ENCODE peak calls at places on chromosomes 7 and 10, in eight cellular contexts. A, H, T, X, J, L, S and Z are unnamed samples.
A peak's percentile ranks its signal among the peaks of the same experiment; 100 is the strongest.

GRCh38 chr10:58291538-58292174 is 22.7 kb downstream of the CISD1 start:
- DNase-seq in A (no peak), H (peak; percentile 18), T (no peak), X (peak; percentile 25), J (peak; percentile 15), L (no peak), S (peak; percentile 19), Z (no peak)

GRCh38 chr7:41164440-41164839 is 538.5 kb downstream of the INHBA start:
- DNase-seq in A (no peak), H (no peak), T (no peak), X (no peak), J (no peak), L (no peak), S (no peak), Z (no peak)

GRCh38 chr7:90119178-90119971 is 34.9 kb upstream of the STEAP1 start:
- DNase-seq in A (peak; percentile 68), H (peak; percentile 47), T (no peak), X (peak; percentile 26), J (no peak), L (peak; percentile 76), S (peak; percentile 19), Z (peak; percentile 25)

GRCh38 chr7:136687693-136688322 is 180.6 kb upstream of the CHRM2 start:
- DNase-seq in A (no peak), H (no peak), T (no peak), X (no peak), J (peak; percentile 3), L (no peak), S (no peak), Z (no peak)

GRCh38 chr7:92763636-92764423 is 72.5 kb downstream of the CDK6 start:
- DNase-seq in A (no peak), H (no peak), T (no peak), X (no peak), J (peak; percentile 78), L (no peak), S (no peak), Z (peak; percentile 32)

GRCh38 chr7:129771928-129772479 is 160.5 kb downstream of the NRF1 start:
- DNase-seq in A (no peak), H (no peak), T (no peak), X (no peak), J (no peak), L (no peak), S (no peak), Z (no peak)

GRCh38 chr7:150685219-150686029 is at the start of gene GIMAP2:
- DNase-seq in A (no peak), H (no peak), T (no peak), X (peak; percentile 26), J (no peak), L (no peak), S (peak; percentile 36), Z (peak; percentile 38)

GRCh38 chr7:26620352-26620751 is 244.0 kb downstream of the SKAP2 start:
- DNase-seq in A (no peak), H (no peak), T (no peak), X (no peak), J (peak; percentile 18), L (no peak), S (no peak), Z (no peak)

GRCh38 chr7:7201583-7202374 is 19.4 kb downstream of the C1GALT1 start:
- DNase-seq in A (no peak), H (no peak), T (peak; percentile 70), X (peak; percentile 49), J (no peak), L (no peak), S (no peak), Z (peak; percentile 68)

GRCh38 chr7:10727636-10728035 is 246.0 kb upstream of the PHF14 start:
- DNase-seq in A (no peak), H (no peak), T (no peak), X (no peak), J (no peak), L (no peak), S (no peak), Z (no peak)

GRCh38 chr10:78969719-78970118 is 99.0 kb upstream of the ZMIZ1 start:
- DNase-seq in A (no peak), H (no peak), T (no peak), X (no peak), J (no peak), L (no peak), S (no peak), Z (no peak)

GRCh38 chr10:79268100-79268670 is 79.1 kb upstream of the PPIF start:
- DNase-seq in A (no peak), H (no peak), T (no peak), X (no peak), J (no peak), L (no peak), S (no peak), Z (no peak)

GRCh38 chr10:3271385-3272115 is 99.0 kb upstream of the PITRM1 start:
- DNase-seq in A (no peak), H (no peak), T (no peak), X (no peak), J (no peak), L (no peak), S (no peak), Z (no peak)
- H3K4me3 ChIP-seq in A (no peak overlapping the region), H (no peak overlapping the region), T (no peak overlapping the region), X (no peak overlapping the region), J (no peak overlapping the region), L (no peak overlapping the region), S (no peak overlapping the region), Z (no peak overlapping the region)

DNA sequence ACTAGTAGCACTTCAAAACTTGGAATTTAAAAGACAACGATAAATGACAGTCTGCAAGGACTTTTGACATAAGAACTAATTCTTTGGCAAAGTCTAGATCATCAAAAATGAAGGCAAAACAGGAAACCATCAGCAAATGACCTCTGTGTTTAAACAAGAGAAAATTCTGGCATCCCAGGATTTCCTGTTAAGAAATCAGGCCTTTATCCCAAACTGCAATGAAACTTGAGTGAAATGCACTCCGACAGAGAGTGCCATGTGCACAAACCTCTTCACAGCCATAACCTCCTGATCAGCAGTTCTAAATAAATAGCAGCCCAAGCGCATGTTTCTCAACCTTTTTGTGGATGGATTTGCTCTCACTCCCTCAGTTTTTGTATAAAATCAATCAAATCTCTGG is 107.8 kb upstream of the EEPD1 start:
- DNase-seq in A (no peak), H (no peak), T (no peak), X (no peak), J (no peak), L (no peak), S (no peak), Z (no peak)
- H3K27ac ChIP-seq in A (peak overlapping the region; percentile 19), H (no peak overlapping the region), T (peak overlapping the region; percentile 8), X (no peak overlapping the region), J (no peak overlapping the region), L (no peak overlapping the region), S (no peak overlapping the region), Z (no peak overlapping the region)

DNA sequence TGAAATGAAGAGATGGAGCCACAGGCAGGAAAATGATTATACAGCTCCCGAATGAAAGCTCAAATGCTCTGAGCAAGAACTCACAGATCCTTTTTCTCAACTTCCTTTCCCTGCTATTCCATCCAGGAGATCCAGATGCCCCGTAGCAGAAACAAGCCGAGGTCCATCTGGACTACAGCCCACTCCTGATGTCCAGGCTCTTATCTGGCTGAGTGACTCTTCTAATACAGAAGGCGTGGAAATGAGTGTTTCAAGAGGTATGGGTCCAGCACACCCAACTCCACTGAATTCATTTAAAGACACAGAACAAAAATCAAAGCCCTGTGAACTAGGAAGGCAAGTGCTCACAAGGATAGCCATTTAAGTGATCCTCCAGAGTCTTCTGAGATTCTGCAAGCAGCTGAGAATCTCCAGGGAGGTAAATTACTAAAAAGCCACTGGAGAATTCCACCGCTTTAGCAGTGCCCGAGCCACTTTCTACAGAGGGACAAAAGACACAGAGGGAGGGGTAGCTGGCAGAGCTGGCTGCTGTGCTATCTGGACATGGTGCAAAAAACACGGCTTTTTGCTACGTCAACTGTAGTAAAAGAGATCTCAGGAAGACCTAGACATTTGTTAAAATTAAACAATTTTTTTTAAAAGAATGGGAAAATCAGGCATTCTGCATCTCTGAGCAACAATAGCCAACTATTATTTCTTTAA is 24.5 kb downstream of the FAM171A1 start:
- DNase-seq in A (peak; percentile 72), H (no peak), T (no peak), X (no peak), J (no peak), L (no peak), S (no peak), Z (no peak)
- H3K4me3 ChIP-seq in A (no peak overlapping the region), H (no peak overlapping the region), T (no peak overlapping the region), X (no peak overlapping the region), J (no peak overlapping the region), L (no peak overlapping the region), S (no peak overlapping the region), Z (no peak overlapping the region)

DNA sequence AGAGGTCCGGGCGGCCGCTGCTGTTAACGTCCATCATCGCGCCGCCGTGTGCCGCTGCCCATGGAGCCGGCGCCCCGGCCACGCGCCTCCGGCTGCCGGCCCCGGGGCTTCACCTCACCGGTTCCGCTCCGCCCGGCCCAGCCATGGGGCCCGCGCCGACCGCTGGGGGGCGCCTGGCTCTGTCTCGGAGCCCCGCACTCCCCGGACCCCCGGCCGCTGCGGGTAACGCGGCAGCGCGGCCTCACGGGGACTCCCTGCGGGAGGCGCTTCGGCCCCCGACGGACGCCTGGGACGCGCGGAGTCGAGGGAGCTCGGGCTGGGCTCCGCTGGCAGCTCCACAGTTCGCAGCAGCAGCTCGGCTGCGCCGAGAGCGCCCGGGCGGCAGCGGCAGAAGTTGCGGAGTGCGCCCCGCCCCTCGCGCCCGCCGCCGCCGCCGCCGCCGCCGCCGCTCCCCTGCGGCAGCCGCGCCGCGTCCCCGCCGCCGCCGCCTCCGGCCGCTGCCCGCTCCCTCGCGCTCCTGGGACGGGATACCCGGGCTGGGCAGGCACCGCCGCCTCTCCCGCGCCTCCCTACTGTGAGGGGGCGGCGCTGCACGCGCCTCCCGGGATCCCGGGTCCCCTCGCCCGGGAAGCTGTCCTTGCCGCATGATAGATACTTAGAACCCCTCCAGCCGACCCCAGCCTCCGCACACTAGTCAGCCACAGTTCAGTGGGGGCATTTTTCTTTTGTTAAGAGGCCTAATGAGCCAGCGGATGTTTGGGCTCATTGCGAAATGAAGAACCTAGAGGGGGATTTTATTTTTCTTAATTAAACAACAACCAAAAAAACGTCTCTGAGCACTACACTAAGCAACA is at the start of gene HTR7:
- DNase-seq in A (peak; percentile 70), H (peak; percentile 40), T (peak; percentile 54), X (peak; percentile 52), J (peak; percentile 69), L (peak; percentile 89), S (peak; percentile 31), Z (peak; percentile 52)
- H3K27ac ChIP-seq in A (peak within 1 kb of the TSS; percentile 60), H (peak within 1 kb of the TSS; percentile 61), T (peak within 1 kb of the TSS; percentile 63), X (no peak within 1 kb of the TSS), J (peak within 1 kb of the TSS; percentile 85), L (peak within 1 kb of the TSS; percentile 34), S (no peak within 1 kb of the TSS), Z (peak within 1 kb of the TSS; percentile 29)